ENCODE peak calls at places on chromosomes 4 and X, in four cellular contexts. One of them, this sample, is unnamed.

GRCh38 chr4:121072080-121072835 is at the start of gene NDNF:
- DNase-seq in GM18507: no peak
- DNase-seq in left cardiac atrium: peak; percentile 32
- DNase-seq in EL: peak; percentile 37
- DNase-seq in this sample: peak; percentile 13

GRCh38 chrX:4238916-4239315 is 525.5 kb upstream of the PRKX start:
- DNase-seq in GM18507: no peak
- DNase-seq in EL: no peak
- DNase-seq in left cardiac atrium: no peak
- DNase-seq in this sample: no peak

GRCh38 chrX:144717682-144718081 is 529.6 kb upstream of the SPANXN1 start:
- DNase-seq in GM18507: no peak
- DNase-seq in EL: no peak
- DNase-seq in left cardiac atrium: no peak
- DNase-seq in this sample: no peak

GRCh38 chrX:72255445-72255844 is 16.6 kb upstream of the ERCC6L start:
- DNase-seq in left cardiac atrium: no peak
- DNase-seq in EL: no peak
- DNase-seq in GM18507: no peak
- DNase-seq in this sample: no peak

GRCh38 chrX:20527458-20528099 is 260.9 kb upstream of the RPS6KA3 start:
- DNase-seq in EL: no peak
- DNase-seq in GM18507: no peak
- DNase-seq in left cardiac atrium: peak; percentile 25
- DNase-seq in this sample: no peak

GRCh38 chrX:101749436-101749835 is 89.8 kb upstream of the ARMCX2 start:
- DNase-seq in EL: no peak
- DNase-seq in left cardiac atrium: no peak
- DNase-seq in GM18507: no peak
- DNase-seq in this sample: no peak

GRCh38 chr4:140300271-140300970 is 73.0 kb upstream of the SCOC start:
- DNase-seq in left cardiac atrium: no peak
- DNase-seq in EL: peak; percentile 83
- DNase-seq in GM18507: no peak
- DNase-seq in this sample: peak; percentile 54

GRCh38 chr4:81221303-81222081 is 6.5 kb upstream of the PRKG2 start:
- DNase-seq in GM18507: no peak
- DNase-seq in left cardiac atrium: no peak
- DNase-seq in EL: no peak
- DNase-seq in this sample: no peak

GRCh38 chr4:83657336-83657735 is 121.4 kb downstream of the GPAT3 start:
- DNase-seq in left cardiac atrium: no peak
- DNase-seq in EL: no peak
- DNase-seq in GM18507: no peak
- DNase-seq in this sample: no peak

GRCh38 chrX:14015294-14015693 is 14.4 kb downstream of the GEMIN8 start:
- DNase-seq in GM18507: no peak
- DNase-seq in EL: no peak
- DNase-seq in left cardiac atrium: no peak
- DNase-seq in this sample: no peak